ENCODE peak calls at places on chromosome 6, in nine cellular contexts. G, C, Y, S, Q, Z, N, I and U are unnamed samples.

GRCh38 chr6:147222160-147222838 is 18.1 kb downstream of the STXBP5 start:
- DNase-seq in Z (no peak), Y (no peak), G (peak), I (peak), S (no peak), C (no peak), N (peak), Q (no peak), U (peak)

GRCh38 chr6:105981002-105981887 is 104.9 kb upstream of the PRDM1 start:
- DNase-seq in I (peak), Z (peak), N (no peak), S (no peak), C (no peak), G (no peak), Q (peak), Y (no peak), U (no peak)

GRCh38 chr6:43119456-43119855 is 43.3 kb downstream of the PTK7 start:
- DNase-seq in G (peak), Z (no peak), Y (no peak), I (no peak), S (no peak), C (no peak), N (no peak), Q (no peak), U (peak)

GRCh38 chr6:33989016-33989854 is 156.7 kb downstream of the GRM4 start:
- DNase-seq in I (no peak), G (no peak), N (no peak), Q (no peak), Y (no peak), C (no peak), Z (no peak), S (no peak), U (no peak)

GRCh38 chr6:158655569-158656450 is 6.0 kb downstream of the SYTL3 start:
- DNase-seq in N (no peak), I (no peak), S (no peak), C (no peak), G (peak), Y (peak), Q (no peak), Z (no peak), U (no peak)

GRCh38 chr6:25217275-25217674 is 61.9 kb upstream of the CARMIL1 start:
- DNase-seq in G (no peak), Q (no peak), I (no peak), Y (no peak), N (no peak), S (no peak), C (no peak), Z (no peak), U (no peak)

GRCh38 chr6:157908369-157909281 is 73.0 kb upstream of the SYNJ2 start:
- DNase-seq in I (no peak), N (no peak), C (no peak), S (no peak), Z (no peak), Q (no peak), Y (no peak), G (no peak), U (no peak)

GRCh38 chr6:163414367-163415175 is at the start of gene QKI:
- DNase-seq in Q (peak), S (peak), G (peak), N (no peak), Y (peak), I (peak), C (no peak), Z (peak), U (peak)

GRCh38 chr6:131979515-131980337 is 28.6 kb upstream of the CCN2 start:
- DNase-seq in Q (no peak), N (peak), Y (no peak), I (no peak), G (peak), C (no peak), S (no peak), Z (no peak), U (peak)

GRCh38 chr6:25511386-25511785 is 140.6 kb upstream of the SCGN start:
- DNase-seq in Y (no peak), I (no peak), Z (no peak), C (no peak), S (no peak), Q (no peak), G (no peak), N (no peak), U (no peak)

GRCh38 chr6:6895929-6896328 is 211.8 kb upstream of the RREB1 start:
- DNase-seq in G (no peak), I (no peak), N (no peak), Y (no peak), Q (no peak), Z (no peak), C (no peak), S (no peak), U (no peak)

GRCh38 chr6:24495516-24495847 is 713 bp downstream of the ALDH5A1 start:
- DNase-seq in N (peak), G (peak), C (no peak), Y (peak), Z (peak), Q (peak), I (peak), S (no peak), U (peak)

GRCh38 chr6:44122821-44123220 is 4.4 kb downstream of the MRPL14 start:
- DNase-seq in I (no peak), N (no peak), Y (no peak), Z (no peak), S (no peak), Q (no peak), C (no peak), G (peak), U (peak)

GRCh38 chr6:163929538-163929937 is 515.0 kb downstream of the QKI start:
- DNase-seq in G (no peak), Q (no peak), Z (no peak), S (no peak), N (no peak), Y (no peak), I (no peak), C (no peak), U (no peak)

GRCh38 chr6:56899753-56900152 is 55.2 kb upstream of the BEND6 start:
- DNase-seq in I (no peak), G (no peak), Z (peak), Q (no peak), N (no peak), Y (no peak), S (no peak), C (no peak), U (no peak)

GRCh38 chr6:132060591-132060990 is 109.4 kb upstream of the CCN2 start:
- DNase-seq in Q (no peak), I (no peak), Y (no peak), Z (no peak), N (peak), S (no peak), G (peak), C (peak), U (peak)

GRCh38 chr6:6966569-6966968 is 141.2 kb upstream of the RREB1 start:
- DNase-seq in G (no peak), Y (no peak), C (no peak), Z (no peak), Q (no peak), I (no peak), S (no peak), N (no peak), U (no peak)

GRCh38 chr6:134358320-134358719 is 40.4 kb upstream of the SGK1 start:
- DNase-seq in Z (no peak), C (no peak), Q (no peak), Y (no peak), S (no peak), G (peak), I (no peak), N (peak), U (peak)

GRCh38 chr6:147508073-147508870 is at the start of gene SAMD5:
- DNase-seq in S (no peak), C (no peak), N (peak), G (peak), Z (peak), I (peak), Y (peak), Q (peak), U (peak)

GRCh38 chr6:121516331-121516730 is 80.9 kb downstream of the GJA1 start:
- DNase-seq in G (no peak), Z (no peak), N (peak), S (no peak), Y (no peak), I (no peak), Q (no peak), C (no peak), U (no peak)

GRCh38 chr6:11007715-11008608 is 36.1 kb downstream of the ELOVL2 start:
- DNase-seq in S (no peak), Y (no peak), Q (no peak), G (peak), C (peak), Z (no peak), N (peak), I (peak), U (peak)

GRCh38 chr6:159540152-159540551 is 152.9 kb downstream of the SOD2 start:
- DNase-seq in N (no peak), C (no peak), Z (no peak), Q (no peak), S (no peak), I (peak), Y (no peak), G (no peak), U (no peak)

GRCh38 chr6:3518356-3518841 is 61.5 kb upstream of the SLC22A23 start:
- DNase-seq in S (no peak), Z (peak), C (no peak), Y (no peak), Q (no peak), I (peak), G (peak), N (no peak), U (peak)

GRCh38 chr6:130761286-130761685 is 65.9 kb upstream of the SMLR1 start:
- DNase-seq in Y (no peak), G (no peak), S (no peak), N (no peak), I (no peak), Z (no peak), Q (no peak), C (no peak), U (no peak)

GRCh38 chr6:22709804-22710203 is 140.4 kb downstream of the HDGFL1 start:
- DNase-seq in Q (no peak), I (no peak), S (no peak), N (no peak), G (no peak), Y (no peak), Z (no peak), C (no peak), U (no peak)

GRCh38 chr6:167858086-167858591 is 31.4 kb downstream of the AFDN start:
- DNase-seq in G (peak), Y (no peak), C (no peak), I (no peak), Q (no peak), S (no peak), N (peak), Z (no peak), U (peak)

GRCh38 chr6:16318538-16318937 is 80.2 kb downstream of the GMPR start:
- DNase-seq in G (peak), I (no peak), N (peak), Z (no peak), C (no peak), S (no peak), Q (no peak), Y (no peak), U (peak)

GRCh38 chr6:37155394-37156312 is 14.3 kb upstream of the PIM1 start:
- DNase-seq in Q (no peak), C (no peak), I (no peak), S (no peak), Z (peak), Y (no peak), G (no peak), N (no peak), U (no peak)

GRCh38 chr6:38107073-38107472 is 287.5 kb downstream of the ZFAND3 start:
- DNase-seq in G (no peak), S (no peak), I (no peak), N (no peak), Y (no peak), Q (no peak), C (no peak), Z (no peak), U (no peak)

GRCh38 chr6:43868467-43868866 is 98.5 kb downstream of the VEGFA start:
- DNase-seq in N (no peak), I (no peak), Q (no peak), S (no peak), Y (no peak), C (no peak), G (no peak), Z (no peak), U (no peak)

GRCh38 chr6:135062735-135063134 is 8.1 kb upstream of the HBS1L start:
- DNase-seq in N (no peak), Z (peak), S (no peak), I (peak), G (no peak), Y (no peak), C (no peak), Q (no peak), U (no peak)

GRCh38 chr6:105458552-105458951 is 55.7 kb upstream of the PREP start:
- DNase-seq in I (no peak), C (no peak), G (no peak), S (no peak), Y (no peak), Z (no peak), Q (no peak), N (no peak), U (peak)

GRCh38 chr6:82365011-82365751 is 1.6 kb downstream of the TPBG start:
- DNase-seq in G (peak), N (peak), Y (peak), Q (no peak), I (peak), Z (peak), C (no peak), S (no peak), U (peak)

GRCh38 chr6:45587229-45588060 is 209.7 kb upstream of the SUPT3H start:
- DNase-seq in C (no peak), S (no peak), Y (no peak), G (no peak), Q (no peak), I (no peak), Z (no peak), N (no peak), U (no peak)

GRCh38 chr6:117548797-117549301 is 53.5 kb downstream of the GOPC start:
- DNase-seq in N (no peak), S (no peak), Z (no peak), G (peak), I (peak), Y (no peak), C (no peak), Q (no peak), U (peak)

GRCh38 chr6:117546674-117547073 is 55.6 kb downstream of the GOPC start:
- DNase-seq in G (no peak), Q (no peak), Y (no peak), N (no peak), I (no peak), C (no peak), Z (no peak), S (no peak), U (no peak)

GRCh38 chr6:117550078-117550600 is 52.2 kb downstream of the GOPC start:
- DNase-seq in S (no peak), N (no peak), Q (no peak), G (no peak), I (no peak), Z (no peak), C (no peak), Y (no peak), U (no peak)

GRCh38 chr6:117549606-117550005 is 52.7 kb downstream of the GOPC start:
- DNase-seq in Z (no peak), C (no peak), N (no peak), Y (no peak), S (no peak), G (no peak), I (no peak), Q (no peak), U (no peak)

GRCh38 chr6:117547688-117548621 is 54.4 kb downstream of the GOPC start:
- DNase-seq in Y (peak), Q (peak), N (peak), C (no peak), S (peak), G (peak), Z (peak), I (no peak), U (peak)
- H3K4me3 ChIP-seq in Y (peak), Q (peak), N (peak), C (no peak), S (peak), G (no peak), Z (peak), I (no peak), U (peak)

DNA sequence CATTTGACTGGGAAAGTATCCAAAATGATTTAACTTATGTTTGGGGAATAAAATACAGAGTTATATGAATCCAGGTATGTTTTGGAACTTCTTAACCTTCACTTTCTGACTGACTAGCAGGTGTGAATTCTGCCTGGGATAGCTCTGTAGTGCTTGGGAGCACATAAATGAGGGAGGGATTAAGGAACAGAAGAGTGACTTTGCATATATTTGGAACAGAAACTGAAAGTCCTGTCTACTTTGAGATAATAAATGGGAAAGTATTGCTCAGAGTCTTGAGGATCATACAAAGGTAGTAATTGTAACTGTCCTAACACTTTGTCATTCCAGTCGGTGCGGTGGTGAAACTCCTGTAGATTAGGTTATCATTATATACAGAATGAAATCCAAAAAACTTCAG is 317.6 kb downstream of the RIMS1 start:
- DNase-seq in Q (no peak), S (no peak), Y (no peak), N (no peak), I (no peak), C (no peak), Z (no peak), G (no peak), U (no peak)
- H3K4me3 ChIP-seq in Q (no peak), S (no peak), Y (no peak), N (no peak), I (no peak), C (no peak), Z (no peak), G (no peak), U (no peak)

GRCh38 chr6:39302669-39303424 is 11.4 kb downstream of the KCNK17 start:
- DNase-seq in G (peak), N (peak), I (peak), C (peak), S (peak), Y (peak), Z (peak), Q (peak), U (peak)
- H3K4me3 ChIP-seq in G (no peak), N (no peak), I (no peak), C (no peak), S (no peak), Y (no peak), Z (no peak), Q (peak), U (no peak)

DNA sequence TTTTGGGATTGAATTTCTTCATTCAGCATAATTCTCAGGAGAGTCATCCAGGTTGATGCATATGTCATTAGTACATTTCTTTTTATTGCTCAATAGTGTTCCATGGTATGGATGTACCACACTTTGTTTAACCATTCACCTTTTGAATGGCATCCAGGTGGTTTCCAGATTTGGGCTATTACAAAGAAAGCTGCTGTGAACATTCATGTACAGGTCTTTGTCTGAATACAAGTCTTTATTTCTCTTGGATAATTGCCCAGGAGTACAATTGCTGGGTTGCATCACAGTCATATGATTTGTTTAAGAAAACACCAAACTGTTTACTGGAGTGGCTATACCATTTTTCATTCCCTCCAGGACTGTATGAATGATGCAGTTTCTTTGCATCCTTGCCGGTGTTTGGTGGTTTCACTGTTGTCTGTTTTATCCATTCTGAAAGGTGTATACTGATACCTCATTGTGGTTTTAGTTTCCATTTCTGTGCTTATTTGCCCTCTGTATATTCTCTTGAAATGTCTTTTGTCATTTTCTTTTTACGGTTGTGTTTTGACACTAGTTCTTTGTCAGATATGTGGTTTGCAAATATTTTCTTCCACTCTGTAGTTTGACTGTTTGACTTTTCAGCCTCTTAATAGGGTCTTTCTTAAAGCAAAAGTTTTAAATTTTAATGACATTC is 8.8 kb downstream of the CDKAL1 start:
- DNase-seq in Q (no peak), I (no peak), Y (no peak), S (no peak), G (peak), N (peak), C (peak), Z (no peak), U (peak)
- H3K4me3 ChIP-seq in Q (no peak), I (no peak), Y (no peak), S (no peak), G (no peak), N (no peak), C (no peak), Z (no peak), U (no peak)

GRCh38 chr6:136525586-136526195 is 24.5 kb downstream of the MAP7 start:
- DNase-seq in G (peak), Q (no peak), S (no peak), C (no peak), N (no peak), I (no peak), Y (no peak), Z (no peak), U (no peak)
- H3K4me3 ChIP-seq in G (no peak), Q (no peak), S (no peak), C (no peak), N (no peak), I (no peak), Y (no peak), Z (no peak), U (no peak)

GRCh38 chr6:79119217-79119616 is 41.2 kb upstream of the PHIP start:
- DNase-seq in C (no peak), I (no peak), Y (no peak), Z (no peak), S (no peak), Q (no peak), G (no peak), N (no peak), U (no peak)

GRCh38 chr6:79115557-79115956 is 37.5 kb upstream of the PHIP start:
- DNase-seq in N (no peak), Y (no peak), I (peak), G (no peak), Q (no peak), C (no peak), S (no peak), Z (no peak), U (no peak)

GRCh38 chr6:79117752-79118151 is 39.7 kb upstream of the PHIP start:
- DNase-seq in S (no peak), N (peak), Y (no peak), G (peak), Q (no peak), Z (no peak), C (no peak), I (peak), U (peak)
- H3K4me3 ChIP-seq in S (no peak), N (no peak), Y (no peak), G (no peak), Q (no peak), Z (no peak), C (no peak), I (no peak), U (no peak)

GRCh38 chr6:18019539-18020534 is 32.4 kb upstream of the KIF13A start:
- DNase-seq in I (no peak), Y (no peak), Q (no peak), Z (no peak), S (no peak), C (no peak), N (no peak), G (peak), U (no peak)
- H3K4me3 ChIP-seq in I (no peak), Y (peak), Q (peak), Z (no peak), S (no peak), C (no peak), N (peak), G (no peak), U (no peak)

DNA sequence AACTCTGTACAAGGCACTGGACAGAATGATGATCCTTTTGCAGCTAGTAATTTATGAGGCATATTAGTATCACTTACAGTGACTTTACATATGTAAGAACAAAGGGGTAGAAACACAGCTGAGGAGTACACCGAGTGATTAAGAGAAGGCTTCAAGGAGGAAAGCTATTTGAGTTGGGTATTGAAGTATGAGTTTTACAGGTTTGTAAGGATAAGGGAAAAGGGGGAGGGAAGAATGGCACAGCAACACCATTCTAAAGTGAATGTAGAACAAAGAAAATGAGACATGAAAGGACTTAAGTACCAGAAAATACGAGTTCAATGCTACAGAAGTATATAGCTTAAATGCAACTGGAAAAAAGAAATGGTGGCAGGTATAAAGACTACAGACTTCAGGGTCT is 5.5 kb downstream of the CDK19 start:
- DNase-seq in I (no peak), Y (no peak), S (no peak), C (no peak), Z (no peak), Q (no peak), N (no peak), G (no peak), U (no peak)
- H3K4me3 ChIP-seq in I (no peak), Y (no peak), S (no peak), C (no peak), Z (no peak), Q (no peak), N (no peak), G (no peak), U (no peak)